ENCODE peak calls at places on chromosome 10, in six cellular contexts. O is CD4-positive, CD25-positive, alpha-beta regulatory T cell; V is RPMI8226; J is C1 segment of cervical spinal cord; R is A172; C is glutamatergic neuron. G is an unnamed sample.
A peak's percentile ranks its signal among the peaks of the same experiment; 100 is the strongest.

GRCh38 chr10:36172574-36172973 is 530.5 kb upstream of the FZD8 start:
- DNase-seq in C (no peak), R (peak; percentile 74), V (no peak), O (no peak), J (no peak), G (peak; percentile 84)

GRCh38 chr10:101560293-101561067 is 27.6 kb downstream of the POLL start:
- DNase-seq in V (no peak), R (no peak), C (no peak), O (no peak), J (no peak), G (no peak)

GRCh38 chr10:110547139-110547761 is 20.2 kb upstream of the SMC3 start:
- DNase-seq in V (peak; percentile 59), O (peak; percentile 73), R (peak; percentile 62), J (no peak), C (no peak), G (peak; percentile 23)

GRCh38 chr10:69375307-69376151 is 41.2 kb downstream of the TACR2 start:
- DNase-seq in C (no peak), V (no peak), R (no peak), O (no peak), J (peak; percentile 27), G (no peak)

GRCh38 chr10:100103581-100103980 is 21.9 kb upstream of the CPN1 start:
- DNase-seq in J (no peak), O (no peak), R (no peak), V (no peak), C (no peak), G (no peak)

GRCh38 chr10:121910673-121911420 is 17.0 kb downstream of the ATE1 start:
- DNase-seq in R (peak; percentile 34), C (no peak), J (no peak), O (peak; percentile 21), V (no peak), G (peak; percentile 1)

GRCh38 chr10:17682236-17682946 is 38.4 kb downstream of the STAM start:
- DNase-seq in O (no peak), C (no peak), R (no peak), V (no peak), J (no peak), G (no peak)

GRCh38 chr10:17171131-17171530 is 30.3 kb downstream of the TRDMT1 start:
- DNase-seq in C (no peak), J (no peak), V (no peak), R (no peak), O (no peak), G (no peak)

GRCh38 chr10:11551915-11552602 is 59.4 kb downstream of the USP6NL start:
- DNase-seq in R (peak; percentile 89), O (peak; percentile 31), C (no peak), J (no peak), V (no peak), G (peak; percentile 74)

GRCh38 chr10:24457661-24458318 is 248.9 kb downstream of the KIAA1217 start:
- DNase-seq in C (no peak), O (no peak), V (peak; percentile 66), R (no peak), J (no peak), G (no peak)

GRCh38 chr10:128550045-128550444 is 423.8 kb upstream of the MKI67 start:
- DNase-seq in J (no peak), C (no peak), O (no peak), V (no peak), R (no peak), G (no peak)

GRCh38 chr10:117535045-117535751 is 7.3 kb upstream of the EMX2 start:
- DNase-seq in R (no peak), C (no peak), V (no peak), O (no peak), J (no peak), G (peak; percentile 22)

GRCh38 chr10:3467052-3467906 is 294.7 kb upstream of the PITRM1 start:
- DNase-seq in V (no peak), J (no peak), O (no peak), R (peak; percentile 97), C (no peak), G (peak; percentile 89)

GRCh38 chr10:52486840-52487611 is 172.9 kb downstream of the DKK1 start:
- DNase-seq in O (no peak), C (no peak), R (peak; percentile 94), J (no peak), V (no peak), G (peak; percentile 69)

GRCh38 chr10:94125856-94126255 is 132.1 kb downstream of the PLCE1 start:
- DNase-seq in J (no peak), O (no peak), C (no peak), V (no peak), R (peak; percentile 16), G (peak; percentile 9)

GRCh38 chr10:110285501-110285900 is 19.2 kb downstream of the SMNDC1 start:
- DNase-seq in C (peak; percentile 47), R (no peak), J (no peak), V (no peak), O (no peak), G (no peak)